ENCODE peak calls at places on chromosomes 13 and 19, in six cellular contexts. R is OCI-LY7, A is GM23338, S is PC-9, Q is SK-N-SH, C is MM.1S. U is an unnamed sample. For H3K9me2, the result is how much of the 10 kb centered on the place peaks cover.

GRCh38 chr19:10916602-10917001 is 11.8 kb downstream of the YIPF2 start:
- DNase-seq in R (no peak), A (no peak), S (peak), Q (no peak), C (no peak), U (no peak)

GRCh38 chr13:74819549-74819948 is 662.4 kb downstream of the TBC1D4 start:
- DNase-seq in R (no peak), A (no peak), S (no peak), Q (no peak), C (no peak), U (no peak)

GRCh38 chr13:21638319-21639282 is 32.3 kb upstream of the FGF9 start:
- DNase-seq in R (peak), A (peak), S (no peak), Q (peak), C (peak), U (peak)

GRCh38 chr13:79772811-79773210 is 291.9 kb downstream of the NDFIP2 start:
- DNase-seq in R (no peak), A (no peak), S (no peak), Q (no peak), C (no peak), U (no peak)

GRCh38 chr19:49335071-49335783 is at the start of gene CD37:
- DNase-seq in R (peak), A (no peak), S (no peak), Q (no peak), C (no peak), U (no peak)

GRCh38 chr19:13748169-13748884 is 16.0 kb upstream of the MRI1 start:
- DNase-seq in R (peak), A (peak), S (peak), Q (peak), C (peak), U (peak)

GRCh38 chr19:18294467-18294864 is 13.0 kb upstream of the JUND start:
- DNase-seq in R (peak), A (peak), S (no peak), Q (peak), C (peak), U (peak)

GRCh38 chr13:44351505-44351854 is 22.1 kb upstream of the SERP2 start:
- DNase-seq in R (no peak), A (no peak), S (no peak), Q (no peak), C (no peak), U (no peak)

GRCh38 chr13:33441015-33441414 is 155.5 kb upstream of the STARD13 start:
- DNase-seq in R (no peak), A (peak), S (no peak), Q (peak), C (no peak), U (peak)

GRCh38 chr13:95714142-95714832 is 37.3 kb downstream of the DNAJC3 start:
- DNase-seq in R (no peak), A (no peak), S (peak), Q (no peak), C (peak), U (peak)

GRCh38 chr19:1122972-1123363 is 19.2 kb downstream of the GPX4 start:
- DNase-seq in R (peak), A (peak), S (peak), Q (peak), C (no peak), U (peak)

GRCh38 chr13:101325423-101325822 is 90.9 kb downstream of the NALCN start:
- DNase-seq in R (no peak), A (no peak), S (no peak), Q (no peak), C (no peak), U (no peak)

GRCh38 chr13:106570354-106570822 is 2.5 kb upstream of the ARGLU1 start:
- DNase-seq in R (no peak), A (peak), S (no peak), Q (peak), C (peak), U (no peak)

GRCh38 chr19:48918801-48919247 is 14.7 kb upstream of the DHDH start:
- DNase-seq in R (peak), A (peak), S (no peak), Q (peak), C (no peak), U (peak)

GRCh38 chr13:46893221-46893620 is 3.6 kb downstream of the HTR2A start:
- DNase-seq in R (no peak), A (peak), S (no peak), Q (no peak), C (no peak), U (no peak)

GRCh38 chr13:28392896-28393295 is 102.0 kb downstream of the FLT1 start:
- DNase-seq in R (no peak), A (no peak), S (no peak), Q (no peak), C (no peak), U (no peak)

GRCh38 chr13:46369506-46370268 is 17.4 kb downstream of the RUBCNL start:
- DNase-seq in R (peak), A (no peak), S (no peak), Q (no peak), C (peak), U (no peak)

GRCh38 chr19:10408511-10409291 is 5.4 kb upstream of the CDC37 start:
- DNase-seq in R (peak), A (no peak), S (no peak), Q (peak), C (no peak), U (no peak)

GRCh38 chr19:55486971-55487883 is 1.0 kb upstream of the SSC5D start:
- DNase-seq in R (no peak), A (no peak), S (peak), Q (peak), C (no peak), U (peak)

GRCh38 chr13:38872693-38873092 is 117.9 kb downstream of the STOML3 start:
- DNase-seq in R (peak), A (peak), S (no peak), Q (peak), C (peak), U (peak)

GRCh38 chr13:21595546-21595822 is 8.5 kb downstream of the MICU2 start:
- DNase-seq in R (no peak), A (no peak), S (no peak), Q (no peak), C (no peak), U (no peak)

GRCh38 chr19:41921280-41922219 is 6.7 kb downstream of the ERFL start:
- DNase-seq in R (no peak), A (no peak), S (no peak), Q (no peak), C (no peak), U (no peak)

GRCh38 chr19:8659905-8660304 is 29.5 kb downstream of the NFILZ start:
- DNase-seq in R (no peak), A (no peak), S (no peak), Q (no peak), C (no peak), U (no peak)

GRCh38 chr19:19185853-19186728 is 5.9 kb downstream of the BORCS8 start:
- DNase-seq in R (peak), A (peak), S (peak), Q (peak), C (peak), U (peak)

GRCh38 chr13:109145631-109146030 is 516.2 kb downstream of the MYO16 start:
- DNase-seq in R (peak), A (peak), S (peak), Q (peak), C (peak), U (peak)

GRCh38 chr19:12873891-12874745 is 7.1 kb downstream of the DNASE2 start:
- DNase-seq in R (no peak), A (peak), S (no peak), Q (peak), C (no peak), U (no peak)

GRCh38 chr19:50832666-50833065 is 708 bp downstream of the KLK15 start:
- DNase-seq in R (no peak), A (no peak), S (no peak), Q (no peak), C (no peak), U (no peak)
- H3K9me2 ChIP-seq in R (under half), A (under half), S (under half), Q (under half), C (under half), U (under half)

DNA sequence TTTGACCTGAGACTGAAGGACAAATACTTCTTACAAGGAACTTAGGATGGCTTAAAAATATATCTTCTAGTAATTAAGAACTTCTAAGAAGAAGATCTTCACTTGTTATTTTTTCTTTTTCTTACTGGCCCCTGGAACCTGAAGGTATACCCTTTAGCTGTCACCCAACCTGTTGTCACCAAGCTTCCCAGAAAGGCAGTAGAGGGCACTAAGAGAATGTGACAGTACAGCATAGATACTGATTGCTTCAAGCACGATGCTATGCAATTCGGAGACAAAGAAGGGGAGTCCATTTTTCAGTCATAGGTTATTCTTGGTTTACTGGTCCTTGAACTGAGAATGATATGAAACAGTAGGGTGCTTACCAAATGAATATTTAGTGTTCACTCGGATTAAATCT is 208.3 kb upstream of the PCDH9 start:
- DNase-seq in R (no peak), A (peak), S (no peak), Q (peak), C (no peak), U (peak)
- TF ChIP-seq CTCF in R (peak), A (peak), S (no peak), Q (peak), C (peak), U (peak)

GRCh38 chr13:112955271-112955937 is 13.6 kb upstream of the MCF2L start:
- DNase-seq in R (no peak), A (no peak), S (no peak), Q (no peak), C (no peak), U (no peak)

GRCh38 chr13:112955956-112956355 is 13.1 kb upstream of the MCF2L start:
- DNase-seq in R (no peak), A (no peak), S (no peak), Q (no peak), C (no peak), U (no peak)

GRCh38 chr13:112956516-112957294 is 12.3 kb upstream of the MCF2L start:
- DNase-seq in R (no peak), A (no peak), S (no peak), Q (no peak), C (no peak), U (no peak)

GRCh38 chr13:112958127-112958989 is 10.7 kb upstream of the MCF2L start:
- DNase-seq in R (no peak), A (no peak), S (peak), Q (no peak), C (no peak), U (peak)

GRCh38 chr13:112957295-112957677 is 11.7 kb upstream of the MCF2L start:
- DNase-seq in R (no peak), A (no peak), S (no peak), Q (no peak), C (no peak), U (no peak)
- H3K9me2 ChIP-seq in R (under half), A (under half), S (under half), Q (under half), C (under half), U (under half)

DNA sequence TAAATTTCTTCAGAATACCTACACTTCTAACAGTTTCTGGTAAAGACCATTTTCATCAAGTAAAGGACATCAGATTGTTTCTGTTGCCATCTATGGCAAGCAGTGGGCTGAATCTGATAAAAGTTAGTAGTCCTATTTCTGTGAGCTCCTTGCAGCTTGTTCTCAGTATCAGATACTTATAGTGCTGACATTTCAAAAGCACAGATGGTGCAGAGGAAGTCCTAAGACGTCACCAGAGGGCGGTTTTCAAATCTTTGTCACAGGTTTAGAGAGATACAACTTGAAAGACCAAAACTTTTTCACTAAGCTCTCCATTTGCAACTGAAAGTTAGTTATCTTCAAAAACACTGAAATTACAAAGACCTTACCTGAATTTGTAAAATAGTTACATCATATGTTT is 719.8 kb downstream of the SLITRK1 start:
- DNase-seq in R (no peak), A (peak), S (no peak), Q (no peak), C (peak), U (no peak)
- TF ChIP-seq CTCF in R (no peak), A (peak), S (no peak), Q (no peak), C (no peak), U (no peak)

DNA sequence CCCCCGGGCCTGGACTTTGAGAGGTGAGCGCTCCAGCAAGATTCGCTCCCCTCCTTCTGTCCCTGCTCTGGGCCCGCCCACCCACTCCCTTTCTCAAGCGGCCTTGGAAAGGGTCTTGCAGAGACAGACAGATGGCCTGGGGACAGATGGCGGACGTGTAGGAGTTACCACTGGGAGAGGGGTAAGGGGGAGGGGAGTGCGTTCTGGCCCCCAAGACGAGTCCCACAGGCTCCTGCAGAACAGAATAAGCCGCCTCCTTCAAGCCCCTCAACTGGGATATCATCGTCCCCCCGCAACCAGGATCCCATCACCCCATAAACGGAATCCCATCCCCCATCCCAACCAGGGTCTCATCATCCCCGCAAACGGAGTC is 3.6 kb upstream of the TNFAIP8L1 start:
- DNase-seq in R (no peak), A (peak), S (no peak), Q (no peak), C (no peak), U (no peak)
- H3K9me2 ChIP-seq in R (under half), A (under half), S (under half), Q (under half), C (under half), U (under half)

GRCh38 chr13:71306821-71307220 is 560.2 kb downstream of the DACH1 start:
- DNase-seq in R (no peak), A (peak), S (no peak), Q (no peak), C (no peak), U (no peak)

GRCh38 chr13:71300602-71301001 is 566.4 kb downstream of the DACH1 start:
- DNase-seq in R (no peak), A (no peak), S (no peak), Q (no peak), C (no peak), U (no peak)

GRCh38 chr13:71304861-71305260 is 562.1 kb downstream of the DACH1 start:
- DNase-seq in R (no peak), A (no peak), S (no peak), Q (no peak), C (no peak), U (no peak)

DNA sequence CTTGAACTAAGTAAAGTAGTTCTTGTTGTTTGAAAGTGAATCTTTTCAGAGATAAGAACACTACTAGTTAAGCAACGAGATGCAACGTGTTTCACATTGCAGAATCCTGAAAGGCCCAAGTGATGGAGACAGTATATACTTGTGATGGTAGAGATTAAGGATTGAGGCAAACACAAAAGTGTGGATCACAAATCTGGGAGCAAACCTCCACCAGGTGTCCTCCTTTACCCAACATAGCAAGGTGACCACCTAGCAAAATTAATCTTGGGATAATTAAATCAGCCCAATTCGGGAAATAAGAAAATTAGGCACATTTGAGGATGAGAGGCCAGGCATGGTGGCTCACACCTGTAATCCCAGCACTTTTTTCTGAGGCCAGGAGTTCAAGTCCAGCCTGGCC is 563.9 kb downstream of the DACH1 start:
- DNase-seq in R (no peak), A (peak), S (no peak), Q (no peak), C (no peak), U (no peak)
- TF ChIP-seq CTCF in R (no peak), A (peak), S (peak), Q (peak), C (no peak), U (peak)

GRCh38 chr19:38565686-38566105 is 52.1 kb downstream of the MAP4K1 start:
- DNase-seq in R (no peak), A (no peak), S (no peak), Q (no peak), C (no peak), U (no peak)

GRCh38 chr19:38569368-38569983 is 48.3 kb downstream of the MAP4K1 start:
- DNase-seq in R (no peak), A (no peak), S (no peak), Q (no peak), C (no peak), U (no peak)

DNA sequence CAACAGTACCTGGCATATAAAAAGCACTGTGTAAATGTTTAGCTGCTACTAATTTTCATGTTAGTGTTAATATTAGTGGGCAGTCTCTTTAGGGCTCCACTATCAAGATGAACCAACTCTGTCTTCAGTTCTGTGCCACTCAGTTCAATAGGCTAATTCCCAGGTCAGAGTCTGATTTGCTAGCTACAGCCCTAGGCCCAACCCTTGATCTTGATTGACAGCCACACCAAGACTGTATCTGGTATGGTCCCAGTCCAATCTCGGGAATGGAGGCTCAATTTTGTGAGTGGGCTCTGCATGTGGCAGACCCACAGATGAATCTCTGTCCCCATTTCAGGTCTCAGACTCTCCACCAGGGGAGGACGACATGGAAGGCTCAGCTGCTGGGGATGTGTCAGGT is 46.1 kb downstream of the MAP4K1 start:
- DNase-seq in R (no peak), A (no peak), S (no peak), Q (no peak), C (no peak), U (no peak)
- H3K9me2 ChIP-seq in R (under half), A (under half), S (under half), Q (under half), C (under half), U (under half)